ENCODE peak calls at places on chromosomes 7 and 10, in five cellular contexts. E is MM.1S, V is brain microvascular endothelial cell, Z is astrocyte of the cerebellum, R is cardiac muscle cell. K is an unnamed sample.

GRCh38 chr10:124666494-124666893 is 77.7 kb downstream of the FAM53B start:
- DNase-seq in R (no peak), Z (no peak), V (no peak), E (no peak), K (no peak)

GRCh38 chr7:32206987-32207386 is 136.8 kb upstream of the PDE1C start:
- DNase-seq in V (peak), E (no peak), Z (peak), R (peak), K (no peak)

GRCh38 chr10:113945075-113945686 is 90.7 kb downstream of the NHLRC2 start:
- DNase-seq in V (peak), Z (peak), E (no peak), R (no peak), K (peak)

GRCh38 chr7:3244241-3244814 is 56.7 kb upstream of the SDK1 start:
- DNase-seq in V (peak), E (no peak), R (no peak), Z (peak), K (no peak)

GRCh38 chr10:125060486-125060850 is 99.9 kb downstream of the CTBP2 start:
- DNase-seq in R (no peak), V (peak), Z (no peak), E (no peak), K (no peak)

GRCh38 chr10:83886871-83887270 is 252.4 kb upstream of the GHITM start:
- DNase-seq in V (no peak), Z (no peak), E (no peak), R (no peak), K (no peak)

GRCh38 chr7:159020987-159021386 is 123.7 kb downstream of the VIPR2 start:
- DNase-seq in Z (no peak), R (peak), V (no peak), E (no peak), K (no peak)

GRCh38 chr7:132359746-132360145 is 216.5 kb downstream of the PLXNA4 start:
- DNase-seq in R (no peak), E (no peak), Z (no peak), V (no peak), K (no peak)

GRCh38 chr7:1948377-1948796 is 278.3 kb downstream of the ELFN1 start:
- DNase-seq in E (no peak), Z (no peak), V (no peak), R (no peak), K (no peak)

GRCh38 chr10:46247808-46248569 is 38.8 kb upstream of the ANTXRL start:
- DNase-seq in Z (no peak), R (peak), E (no peak), V (no peak), K (no peak)

GRCh38 chr10:15748137-15748536 is 28.4 kb upstream of the ITGA8 start:
- DNase-seq in Z (no peak), E (peak), V (peak), R (peak), K (no peak)

GRCh38 chr10:102962259-102962658 is 44.2 kb downstream of the CNNM2 start:
- DNase-seq in Z (no peak), E (no peak), R (no peak), V (no peak), K (no peak)

GRCh38 chr7:45917064-45917463 is 4.0 kb downstream of the IGFBP3 start:
- DNase-seq in V (no peak), E (no peak), R (no peak), Z (no peak), K (no peak)

GRCh38 chr7:113664867-113665266 is 253.9 kb downstream of the PPP1R3A start:
- DNase-seq in Z (no peak), R (no peak), E (no peak), V (no peak), K (no peak)

GRCh38 chr10:48463318-48464003 is 141.4 kb downstream of the ARHGAP22 start:
- DNase-seq in E (no peak), V (no peak), R (peak), Z (no peak), K (no peak)

GRCh38 chr7:16916733-16917132 is 35.0 kb upstream of the AGR3 start:
- DNase-seq in E (no peak), R (no peak), V (no peak), Z (no peak), K (no peak)

GRCh38 chr7:151784843-151785680 is 91.9 kb downstream of the PRKAG2 start:
- DNase-seq in R (no peak), Z (no peak), V (no peak), E (no peak), K (no peak)

GRCh38 chr10:31072453-31072852 is 40.8 kb upstream of the ZNF438 start:
- DNase-seq in V (no peak), E (no peak), R (no peak), Z (peak), K (no peak)

GRCh38 chr10:14449293-14449815 is 118.6 kb upstream of the FRMD4A start:
- DNase-seq in V (no peak), Z (no peak), E (no peak), R (no peak), K (no peak)

GRCh38 chr7:2539031-2540028 is 16.0 kb downstream of the BRAT1 start:
- DNase-seq in E (no peak), V (no peak), R (no peak), Z (no peak), K (no peak)

GRCh38 chr10:108060246-108060645 is 895.7 kb upstream of the SORCS1 start:
- DNase-seq in R (no peak), Z (no peak), V (no peak), E (no peak), K (no peak)

GRCh38 chr7:66970310-66970709 is 25.1 kb downstream of the SBDS start:
- DNase-seq in V (no peak), E (no peak), Z (no peak), R (no peak), K (no peak)

GRCh38 chr10:62742447-62743105 is 61.9 kb upstream of the ADO start:
- DNase-seq in R (no peak), Z (no peak), V (no peak), E (no peak), K (no peak)

GRCh38 chr10:23099816-23100215 is 4.4 kb downstream of the MSRB2 start:
- DNase-seq in Z (no peak), R (no peak), V (no peak), E (no peak), K (no peak)

GRCh38 chr10:114996542-114996941 is 58.5 kb downstream of the TRUB1 start:
- DNase-seq in Z (no peak), V (peak), E (no peak), R (no peak), K (peak)

GRCh38 chr10:52742723-52743122 is 29.9 kb downstream of the MBL2 start:
- DNase-seq in Z (no peak), V (no peak), E (no peak), R (no peak), K (no peak)

GRCh38 chr10:124605481-124605855 is 138.7 kb downstream of the FAM53B start:
- DNase-seq in Z (no peak), E (no peak), R (no peak), V (no peak), K (no peak)

GRCh38 chr7:100585511-100586265 is at the start of gene LRCH4:
- DNase-seq in Z (no peak), R (no peak), E (peak), V (peak), K (no peak)

GRCh38 chr7:74412603-74413002 is 41.1 kb upstream of the GTF2IRD1 start:
- DNase-seq in R (no peak), E (no peak), V (no peak), Z (no peak), K (no peak)

GRCh38 chr7:1715671-1716074 is 45.6 kb downstream of the ELFN1 start:
- DNase-seq in E (no peak), V (no peak), R (no peak), Z (no peak), K (no peak)

GRCh38 chr10:67221939-67222494 is 296.2 kb downstream of the LRRTM3 start:
- DNase-seq in V (no peak), R (no peak), Z (no peak), E (no peak), K (no peak)

GRCh38 chr7:72793791-72794190 is 34.2 kb downstream of the TYW1B start:
- DNase-seq in Z (no peak), V (no peak), R (no peak), E (no peak), K (no peak)

GRCh38 chr10:95552680-95553342 is 8.4 kb downstream of the SORBS1 start:
- DNase-seq in E (no peak), Z (no peak), V (no peak), R (no peak), K (no peak)

GRCh38 chr10:58513189-58514101 is 773 bp downstream of the BICC1 start:
- DNase-seq in V (peak), R (peak), Z (no peak), E (no peak), K (no peak)
- H3K4me3 ChIP-seq in V (peak), R (peak), Z (peak), E (peak), K (peak)

GRCh38 chr7:141071260-141071854 is 2.5 kb upstream of the TMEM178B start:
- DNase-seq in Z (no peak), R (peak), V (no peak), E (peak), K (no peak)
- H3K4me3 ChIP-seq in Z (peak), R (peak), V (peak), E (peak), K (no peak)

GRCh38 chr10:19518632-19519031 is 297.6 kb upstream of the PLXDC2 start:
- DNase-seq in V (no peak), R (no peak), E (peak), Z (no peak), K (no peak)
- H3K4me3 ChIP-seq in V (no peak), R (no peak), E (no peak), Z (no peak), K (no peak)

GRCh38 chr10:101236376-101237079 is 7.3 kb upstream of the LBX1 start:
- DNase-seq in E (no peak), Z (no peak), V (no peak), R (peak), K (no peak)
- H3K4me3 ChIP-seq in E (no peak), Z (no peak), V (no peak), R (no peak), K (no peak)

GRCh38 chr7:18496336-18496700 is 769 bp downstream of the HDAC9 start:
- DNase-seq in E (no peak), V (no peak), R (no peak), Z (no peak), K (no peak)
- H3K4me3 ChIP-seq in E (peak), V (peak), R (peak), Z (peak), K (peak)

GRCh38 chr10:99235469-99235871 is at the start of gene HPSE2:
- DNase-seq in Z (no peak), E (no peak), V (no peak), R (no peak), K (no peak)
- H3K4me3 ChIP-seq in Z (no peak), E (peak), V (no peak), R (peak), K (no peak)

K was measured in AG04449.